ENCODE peak calls at places on chromosomes 7 and 10, in seven cellular contexts. One of them, this sample, is unnamed.

GRCh38 chr7:151754142-151754590 is 122.7 kb downstream of the PRKAG2 start:
- DNase-seq in heart right ventricle: peak
- DNase-seq in ELR: peak
- DNase-seq in stimulated activated CD4-positive, alpha-beta T cell treated with anti-CD3 and anti-CD28 coated beads, Interleukin-12 subunit alpha, Interleukin-12 subunit beta, amount 100 ng/mL, for 4 hours: no peak
- DNase-seq in neural progenitor cell: peak
- DNase-seq in activated CD8-positive, alpha-beta memory T cell treated with anti-CD3 and anti-CD28 coated beads for 24 hours: no peak
- DNase-seq in CD8-positive, alpha-beta memory T cell: no peak
- DNase-seq in this sample: peak

GRCh38 chr7:92588561-92588960 is 1.6 kb downstream of the FAM133B start:
- DNase-seq in heart right ventricle: no peak
- DNase-seq in ELR: peak
- DNase-seq in stimulated activated CD4-positive, alpha-beta T cell treated with anti-CD3 and anti-CD28 coated beads, Interleukin-12 subunit alpha, Interleukin-12 subunit beta, amount 100 ng/mL, for 4 hours: no peak
- DNase-seq in neural progenitor cell: no peak
- DNase-seq in activated CD8-positive, alpha-beta memory T cell treated with anti-CD3 and anti-CD28 coated beads for 24 hours: no peak
- DNase-seq in CD8-positive, alpha-beta memory T cell: no peak
- DNase-seq in this sample: no peak

GRCh38 chr10:106439366-106439765 is 725.1 kb downstream of the SORCS1 start:
- DNase-seq in heart right ventricle: no peak
- DNase-seq in ELR: no peak
- DNase-seq in stimulated activated CD4-positive, alpha-beta T cell treated with anti-CD3 and anti-CD28 coated beads, Interleukin-12 subunit alpha, Interleukin-12 subunit beta, amount 100 ng/mL, for 4 hours: no peak
- DNase-seq in neural progenitor cell: no peak
- DNase-seq in activated CD8-positive, alpha-beta memory T cell treated with anti-CD3 and anti-CD28 coated beads for 24 hours: no peak
- DNase-seq in CD8-positive, alpha-beta memory T cell: no peak
- DNase-seq in this sample: no peak

GRCh38 chr10:101686133-101686925 is 8.6 kb downstream of the FBXW4 start:
- DNase-seq in heart right ventricle: no peak
- DNase-seq in ELR: peak
- DNase-seq in stimulated activated CD4-positive, alpha-beta T cell treated with anti-CD3 and anti-CD28 coated beads, Interleukin-12 subunit alpha, Interleukin-12 subunit beta, amount 100 ng/mL, for 4 hours: no peak
- DNase-seq in neural progenitor cell: no peak
- DNase-seq in activated CD8-positive, alpha-beta memory T cell treated with anti-CD3 and anti-CD28 coated beads for 24 hours: no peak
- DNase-seq in CD8-positive, alpha-beta memory T cell: no peak
- DNase-seq in this sample: no peak

GRCh38 chr10:103930449-103930848 is 12.5 kb upstream of the STN1 start:
- DNase-seq in heart right ventricle: no peak
- DNase-seq in ELR: no peak
- DNase-seq in stimulated activated CD4-positive, alpha-beta T cell treated with anti-CD3 and anti-CD28 coated beads, Interleukin-12 subunit alpha, Interleukin-12 subunit beta, amount 100 ng/mL, for 4 hours: no peak
- DNase-seq in neural progenitor cell: no peak
- DNase-seq in activated CD8-positive, alpha-beta memory T cell treated with anti-CD3 and anti-CD28 coated beads for 24 hours: no peak
- DNase-seq in CD8-positive, alpha-beta memory T cell: no peak
- DNase-seq in this sample: no peak

GRCh38 chr10:75281980-75282379 is 46.2 kb upstream of the COMTD1 start:
- DNase-seq in heart right ventricle: no peak
- DNase-seq in ELR: no peak
- DNase-seq in stimulated activated CD4-positive, alpha-beta T cell treated with anti-CD3 and anti-CD28 coated beads, Interleukin-12 subunit alpha, Interleukin-12 subunit beta, amount 100 ng/mL, for 4 hours: no peak
- DNase-seq in neural progenitor cell: no peak
- DNase-seq in activated CD8-positive, alpha-beta memory T cell treated with anti-CD3 and anti-CD28 coated beads for 24 hours: no peak
- DNase-seq in CD8-positive, alpha-beta memory T cell: no peak
- DNase-seq in this sample: no peak

GRCh38 chr10:75105576-75106197 is 5.8 kb upstream of the SAMD8 start:
- DNase-seq in heart right ventricle: no peak
- DNase-seq in ELR: no peak
- DNase-seq in stimulated activated CD4-positive, alpha-beta T cell treated with anti-CD3 and anti-CD28 coated beads, Interleukin-12 subunit alpha, Interleukin-12 subunit beta, amount 100 ng/mL, for 4 hours: no peak
- DNase-seq in neural progenitor cell: no peak
- DNase-seq in activated CD8-positive, alpha-beta memory T cell treated with anti-CD3 and anti-CD28 coated beads for 24 hours: peak
- DNase-seq in CD8-positive, alpha-beta memory T cell: no peak
- DNase-seq in this sample: no peak

GRCh38 chr7:139544645-139545044 is 21.2 kb downstream of the CLEC2L start:
- DNase-seq in heart right ventricle: no peak
- DNase-seq in ELR: no peak
- DNase-seq in stimulated activated CD4-positive, alpha-beta T cell treated with anti-CD3 and anti-CD28 coated beads, Interleukin-12 subunit alpha, Interleukin-12 subunit beta, amount 100 ng/mL, for 4 hours: no peak
- DNase-seq in neural progenitor cell: no peak
- DNase-seq in activated CD8-positive, alpha-beta memory T cell treated with anti-CD3 and anti-CD28 coated beads for 24 hours: no peak
- DNase-seq in CD8-positive, alpha-beta memory T cell: no peak
- DNase-seq in this sample: no peak

GRCh38 chr7:128876586-128876977 is 13.9 kb downstream of the ATP6V1F start:
- DNase-seq in heart right ventricle: no peak
- DNase-seq in ELR: no peak
- DNase-seq in stimulated activated CD4-positive, alpha-beta T cell treated with anti-CD3 and anti-CD28 coated beads, Interleukin-12 subunit alpha, Interleukin-12 subunit beta, amount 100 ng/mL, for 4 hours: no peak
- DNase-seq in neural progenitor cell: no peak
- DNase-seq in activated CD8-positive, alpha-beta memory T cell treated with anti-CD3 and anti-CD28 coated beads for 24 hours: no peak
- DNase-seq in CD8-positive, alpha-beta memory T cell: no peak
- DNase-seq in this sample: no peak

GRCh38 chr7:44447874-44448425 is 42.5 kb downstream of the NUDCD3 start:
- DNase-seq in heart right ventricle: no peak
- DNase-seq in ELR: no peak
- DNase-seq in stimulated activated CD4-positive, alpha-beta T cell treated with anti-CD3 and anti-CD28 coated beads, Interleukin-12 subunit alpha, Interleukin-12 subunit beta, amount 100 ng/mL, for 4 hours: no peak
- DNase-seq in neural progenitor cell: no peak
- DNase-seq in activated CD8-positive, alpha-beta memory T cell treated with anti-CD3 and anti-CD28 coated beads for 24 hours: no peak
- DNase-seq in CD8-positive, alpha-beta memory T cell: no peak
- DNase-seq in this sample: no peak

GRCh38 chr10:84155521-84155920 is 16.2 kb downstream of the GHITM start:
- DNase-seq in heart right ventricle: no peak
- DNase-seq in ELR: no peak
- DNase-seq in stimulated activated CD4-positive, alpha-beta T cell treated with anti-CD3 and anti-CD28 coated beads, Interleukin-12 subunit alpha, Interleukin-12 subunit beta, amount 100 ng/mL, for 4 hours: no peak
- DNase-seq in neural progenitor cell: no peak
- DNase-seq in activated CD8-positive, alpha-beta memory T cell treated with anti-CD3 and anti-CD28 coated beads for 24 hours: no peak
- DNase-seq in CD8-positive, alpha-beta memory T cell: no peak
- DNase-seq in this sample: no peak

This sample was measured in iPS-NIHi11.